ENCODE peak calls at places on chromosomes 2 and 18, in six cellular contexts. Q, V, C, D, N and U are unnamed samples.

GRCh38 chr2:88090446-88091283 is 23.0 kb downstream of the SMYD1 start:
- DNase-seq in V (peak), Q (no peak), N (peak), D (no peak), C (no peak), U (no peak)

GRCh38 chr18:63131106-63131943 is 188.2 kb downstream of the BCL2 start:
- DNase-seq in V (peak), D (no peak), N (peak), C (peak), Q (no peak), U (peak)

GRCh38 chr18:47964086-47964485 is 33.6 kb upstream of the SMAD2 start:
- DNase-seq in N (no peak), V (no peak), C (peak), Q (no peak), D (no peak), U (no peak)

GRCh38 chr2:195737531-195738162 is 80.6 kb downstream of the SLC39A10 start:
- DNase-seq in D (no peak), C (no peak), V (no peak), N (no peak), Q (no peak), U (no peak)

GRCh38 chr18:55763298-55763697 is 175.3 kb upstream of the TCF4 start:
- DNase-seq in Q (no peak), C (peak), N (no peak), V (no peak), D (no peak), U (no peak)

GRCh38 chr2:56184500-56184996 is 758 bp downstream of the CCDC85A start:
- DNase-seq in C (peak), V (no peak), N (no peak), Q (peak), D (no peak), U (no peak)

GRCh38 chr2:177001334-177001733 is 211.3 kb upstream of the HNRNPA3 start:
- DNase-seq in D (no peak), Q (no peak), N (no peak), C (no peak), V (no peak), U (no peak)

GRCh38 chr2:190810981-190811587 is 69.5 kb upstream of the GLS start:
- DNase-seq in D (no peak), C (no peak), N (no peak), V (no peak), Q (no peak), U (no peak)

GRCh38 chr2:25372405-25373268 is 30.9 kb upstream of the DNMT3A start:
- DNase-seq in D (no peak), C (no peak), V (no peak), Q (no peak), N (peak), U (no peak)

GRCh38 chr2:2831656-2832055 is 500.6 kb upstream of the MYT1L start:
- DNase-seq in Q (peak), C (no peak), N (no peak), D (no peak), V (no peak), U (no peak)

GRCh38 chr2:237137626-237138323 is 52.1 kb downstream of the COPS8 start:
- DNase-seq in N (no peak), V (no peak), Q (no peak), D (no peak), C (no peak), U (no peak)

GRCh38 chr18:12606592-12607315 is 51.2 kb downstream of the SPIRE1 start:
- DNase-seq in C (peak), N (peak), Q (no peak), D (no peak), V (peak), U (no peak)

GRCh38 chr2:180790891-180791290 is 189.5 kb upstream of the UBE2E3 start:
- DNase-seq in V (no peak), C (no peak), Q (no peak), N (no peak), D (no peak), U (no peak)

GRCh38 chr2:203535784-203536590 is 886 bp upstream of the RAPH1 start:
- DNase-seq in Q (no peak), V (no peak), C (no peak), D (no peak), N (no peak), U (no peak)

GRCh38 chr2:238912228-238912915 is 64.5 kb downstream of the TWIST2 start:
- DNase-seq in C (no peak), V (no peak), N (no peak), Q (no peak), D (no peak), U (no peak)

GRCh38 chr2:232349946-232350635 is 28.5 kb upstream of the ALPP start:
- DNase-seq in Q (no peak), C (no peak), D (no peak), V (no peak), N (no peak), U (no peak)

GRCh38 chr2:201244829-201245228 is 15.5 kb upstream of the CASP8 start:
- DNase-seq in D (no peak), Q (no peak), C (no peak), N (no peak), V (no peak), U (no peak)

GRCh38 chr18:41372266-41372665 is 582.8 kb upstream of the PIK3C3 start:
- DNase-seq in Q (no peak), D (no peak), V (no peak), C (no peak), N (no peak), U (no peak)

GRCh38 chr18:56256659-56257058 is 381.7 kb downstream of the TXNL1 start:
- DNase-seq in V (no peak), Q (no peak), C (no peak), D (no peak), N (no peak), U (no peak)

GRCh38 chr18:46226461-46226860 is 122.3 kb downstream of the HAUS1 start:
- DNase-seq in N (no peak), D (no peak), Q (no peak), C (no peak), V (no peak), U (no peak)

GRCh38 chr2:37090019-37090477 is 5.7 kb downstream of the GPATCH11 start:
- DNase-seq in D (no peak), N (no peak), C (no peak), Q (no peak), V (no peak), U (no peak)

GRCh38 chr2:128452536-128453530 is 134.2 kb upstream of the HS6ST1 start:
- DNase-seq in N (no peak), D (no peak), V (no peak), Q (no peak), C (no peak), U (no peak)

GRCh38 chr2:64408031-64408430 is 45.9 kb upstream of the LGALSL start:
- DNase-seq in V (no peak), N (no peak), C (no peak), Q (no peak), D (no peak), U (no peak)

GRCh38 chr2:14234911-14235310 is 397.6 kb upstream of the LRATD1 start:
- DNase-seq in C (no peak), N (no peak), Q (no peak), D (no peak), V (peak), U (no peak)

GRCh38 chr2:170505631-170506270 is 209.4 kb upstream of the SP5 start:
- DNase-seq in Q (no peak), V (no peak), D (no peak), C (no peak), N (peak), U (no peak)

GRCh38 chr2:85246348-85246747 is 81.4 kb downstream of the TGOLN2 start:
- DNase-seq in D (no peak), C (no peak), Q (no peak), N (peak), V (no peak), U (no peak)

GRCh38 chr2:75277111-75277510 is 77.8 kb upstream of the TACR1 start:
- DNase-seq in N (no peak), V (no peak), C (peak), Q (no peak), D (no peak), U (no peak)

GRCh38 chr2:64558682-64559081 is 34.6 kb downstream of the AFTPH start:
- DNase-seq in V (no peak), C (no peak), D (no peak), N (no peak), Q (no peak), U (no peak)

GRCh38 chr2:85307527-85307897 is 20.3 kb downstream of the TGOLN2 start:
- DNase-seq in V (no peak), D (no peak), N (no peak), Q (no peak), C (no peak), U (no peak)

GRCh38 chr2:42178335-42178734 is 9.2 kb downstream of the EML4 start:
- DNase-seq in N (no peak), Q (no peak), D (no peak), C (no peak), V (no peak), U (no peak)

GRCh38 chr2:145617906-145618305 is 1098.0 kb upstream of the ZEB2 start:
- DNase-seq in D (no peak), C (no peak), Q (no peak), N (no peak), V (no peak), U (no peak)

GRCh38 chr2:9258953-9259399 is 52.4 kb downstream of the ASAP2 start:
- DNase-seq in V (no peak), N (peak), C (no peak), Q (no peak), D (no peak), U (no peak)

GRCh38 chr2:205892141-205893064 is 193.6 kb downstream of the INO80D start:
- DNase-seq in D (no peak), N (peak), V (no peak), Q (no peak), C (peak), U (no peak)

GRCh38 chr2:96353606-96354095 is 18.1 kb downstream of the NCAPH start:
- DNase-seq in C (no peak), V (no peak), Q (no peak), N (no peak), D (no peak), U (no peak)

GRCh38 chr2:197309369-197310231 is 980 bp downstream of the ANKRD44 start:
- DNase-seq in N (peak), V (no peak), Q (no peak), D (no peak), C (peak), U (peak)

GRCh38 chr2:878245-878930 is 72.3 kb upstream of the SNTG2 start:
- DNase-seq in N (no peak), D (no peak), Q (no peak), V (no peak), C (no peak), U (no peak)

GRCh38 chr2:239082425-239082824 is 234.5 kb downstream of the TWIST2 start:
- DNase-seq in C (no peak), N (no peak), V (no peak), Q (no peak), D (no peak), U (no peak)

GRCh38 chr2:189348369-189348768 is 92.9 kb upstream of the WDR75 start:
- DNase-seq in D (no peak), V (no peak), N (no peak), Q (no peak), C (no peak), U (no peak)

GRCh38 chr2:167935803-167936110 is 311.6 kb downstream of the STK39 start:
- DNase-seq in C (no peak), D (no peak), V (no peak), N (no peak), Q (no peak), U (no peak)